ENCODE peak calls at places on chromosomes 5 and 9, in nine cellular contexts. One of them, this sample, is unnamed.

GRCh38 chr9:136588663-136589464 is 43.0 kb upstream of the NOTCH1 start:
- DNase-seq in endothelial cell of umbilical vein: no peak
- DNase-seq in PC-9: no peak
- DNase-seq in keratinocyte: no peak
- DNase-seq in tibial nerve: no peak
- DNase-seq in adrenal gland: no peak
- DNase-seq in PC-3: no peak
- DNase-seq in tibial artery: no peak
- DNase-seq in OCI-LY7: no peak
- DNase-seq in this sample: no peak

GRCh38 chr9:120402741-120403542 is 177.0 kb downstream of the CDK5RAP2 start:
- DNase-seq in endothelial cell of umbilical vein: no peak
- DNase-seq in PC-9: peak; percentile 82
- DNase-seq in keratinocyte: peak; percentile 19
- DNase-seq in tibial nerve: no peak
- DNase-seq in adrenal gland: peak; percentile 42
- DNase-seq in PC-3: peak; percentile 73
- DNase-seq in tibial artery: no peak
- DNase-seq in OCI-LY7: no peak
- DNase-seq in this sample: no peak

GRCh38 chr9:89885156-89885555 is 280.3 kb downstream of the GADD45G start:
- DNase-seq in endothelial cell of umbilical vein: no peak
- DNase-seq in PC-9: no peak
- DNase-seq in keratinocyte: no peak
- DNase-seq in tibial nerve: no peak
- DNase-seq in adrenal gland: no peak
- DNase-seq in PC-3: no peak
- DNase-seq in tibial artery: no peak
- DNase-seq in OCI-LY7: no peak
- DNase-seq in this sample: no peak

GRCh38 chr5:36457511-36458260 is 148.7 kb upstream of the SLC1A3 start:
- DNase-seq in endothelial cell of umbilical vein: no peak
- DNase-seq in PC-9: peak; percentile 78
- DNase-seq in keratinocyte: no peak
- DNase-seq in tibial nerve: no peak
- DNase-seq in adrenal gland: no peak
- DNase-seq in PC-3: peak; percentile 76
- DNase-seq in tibial artery: no peak
- DNase-seq in OCI-LY7: no peak
- DNase-seq in this sample: no peak

GRCh38 chr9:136527721-136528710 is 17.8 kb downstream of the NOTCH1 start:
- DNase-seq in endothelial cell of umbilical vein: no peak
- DNase-seq in PC-9: no peak
- DNase-seq in keratinocyte: no peak
- DNase-seq in tibial nerve: no peak
- DNase-seq in adrenal gland: no peak
- DNase-seq in PC-3: no peak
- DNase-seq in tibial artery: no peak
- DNase-seq in OCI-LY7: no peak
- DNase-seq in this sample: no peak

GRCh38 chr5:125032286-125032685 is 285.8 kb upstream of the ZNF608 start:
- DNase-seq in endothelial cell of umbilical vein: no peak
- DNase-seq in PC-9: peak; percentile 59
- DNase-seq in keratinocyte: no peak
- DNase-seq in tibial nerve: no peak
- DNase-seq in adrenal gland: no peak
- DNase-seq in PC-3: peak; percentile 29
- DNase-seq in tibial artery: no peak
- DNase-seq in OCI-LY7: no peak
- DNase-seq in this sample: no peak

GRCh38 chr9:98795295-98795955 is 930 bp downstream of the ANKS6 start:
- DNase-seq in endothelial cell of umbilical vein: no peak
- DNase-seq in PC-9: no peak
- DNase-seq in keratinocyte: no peak
- DNase-seq in tibial nerve: no peak
- DNase-seq in adrenal gland: no peak
- DNase-seq in PC-3: no peak
- DNase-seq in tibial artery: no peak
- DNase-seq in OCI-LY7: no peak
- DNase-seq in this sample: peak; percentile 13

GRCh38 chr9:134624119-134624826 is 17.3 kb upstream of the COL5A1 start:
- DNase-seq in endothelial cell of umbilical vein: no peak
- DNase-seq in PC-9: no peak
- DNase-seq in keratinocyte: no peak
- DNase-seq in tibial nerve: no peak
- DNase-seq in adrenal gland: peak; percentile 6
- DNase-seq in PC-3: no peak
- DNase-seq in tibial artery: peak; percentile 64
- DNase-seq in OCI-LY7: no peak
- DNase-seq in this sample: no peak

GRCh38 chr9:94097788-94098413 is 13.6 kb downstream of the PTPDC1 start:
- DNase-seq in endothelial cell of umbilical vein: no peak
- DNase-seq in PC-9: no peak
- DNase-seq in keratinocyte: peak; percentile 69
- DNase-seq in tibial nerve: no peak
- DNase-seq in adrenal gland: no peak
- DNase-seq in PC-3: peak; percentile 82
- DNase-seq in tibial artery: no peak
- DNase-seq in OCI-LY7: no peak
- DNase-seq in this sample: no peak

GRCh38 chr5:156486394-156487238 is 159.7 kb downstream of the SGCD start:
- DNase-seq in endothelial cell of umbilical vein: no peak
- DNase-seq in PC-9: no peak
- DNase-seq in keratinocyte: no peak
- DNase-seq in tibial nerve: no peak
- DNase-seq in adrenal gland: no peak
- DNase-seq in PC-3: no peak
- DNase-seq in tibial artery: no peak
- DNase-seq in OCI-LY7: no peak
- DNase-seq in this sample: no peak

GRCh38 chr5:20694121-20694520 is 706.1 kb upstream of the CDH18 start:
- DNase-seq in endothelial cell of umbilical vein: no peak
- DNase-seq in PC-9: no peak
- DNase-seq in keratinocyte: no peak
- DNase-seq in tibial nerve: no peak
- DNase-seq in adrenal gland: no peak
- DNase-seq in PC-3: no peak
- DNase-seq in tibial artery: no peak
- DNase-seq in OCI-LY7: no peak
- DNase-seq in this sample: no peak

GRCh38 chr9:100408541-100409175 is 18.3 kb upstream of the MSANTD3 start:
- DNase-seq in endothelial cell of umbilical vein: no peak
- DNase-seq in PC-9: no peak
- DNase-seq in keratinocyte: no peak
- DNase-seq in tibial nerve: no peak
- DNase-seq in adrenal gland: no peak
- DNase-seq in PC-3: no peak
- DNase-seq in tibial artery: no peak
- DNase-seq in OCI-LY7: peak; percentile 8
- DNase-seq in this sample: no peak

GRCh38 chr5:159049844-159050318 is 49.8 kb downstream of the EBF1 start:
- DNase-seq in endothelial cell of umbilical vein: peak; percentile 33
- DNase-seq in PC-9: no peak
- DNase-seq in keratinocyte: no peak
- DNase-seq in tibial nerve: no peak
- DNase-seq in adrenal gland: no peak
- DNase-seq in PC-3: peak; percentile 33
- DNase-seq in tibial artery: no peak
- DNase-seq in OCI-LY7: peak; percentile 51
- DNase-seq in this sample: no peak

GRCh38 chr5:159050408-159051091 is 49.2 kb downstream of the EBF1 start:
- DNase-seq in endothelial cell of umbilical vein: no peak
- DNase-seq in PC-9: no peak
- DNase-seq in keratinocyte: no peak
- DNase-seq in tibial nerve: no peak
- DNase-seq in adrenal gland: no peak
- DNase-seq in PC-3: peak; percentile 17
- DNase-seq in tibial artery: no peak
- DNase-seq in OCI-LY7: peak; percentile 51
- DNase-seq in this sample: no peak

GRCh38 chr5:159047081-159047480 is 52.6 kb downstream of the EBF1 start:
- DNase-seq in endothelial cell of umbilical vein: no peak
- DNase-seq in PC-9: no peak
- DNase-seq in keratinocyte: no peak
- DNase-seq in tibial nerve: no peak
- DNase-seq in adrenal gland: no peak
- DNase-seq in PC-3: no peak
- DNase-seq in tibial artery: no peak
- DNase-seq in OCI-LY7: no peak
- DNase-seq in this sample: no peak

GRCh38 chr5:159045165-159045811 is 54.4 kb downstream of the EBF1 start:
- DNase-seq in endothelial cell of umbilical vein: no peak
- DNase-seq in PC-9: no peak
- DNase-seq in keratinocyte: no peak
- DNase-seq in tibial nerve: no peak
- DNase-seq in adrenal gland: no peak
- DNase-seq in PC-3: no peak
- DNase-seq in tibial artery: no peak
- DNase-seq in OCI-LY7: no peak
- DNase-seq in this sample: no peak

DNA sequence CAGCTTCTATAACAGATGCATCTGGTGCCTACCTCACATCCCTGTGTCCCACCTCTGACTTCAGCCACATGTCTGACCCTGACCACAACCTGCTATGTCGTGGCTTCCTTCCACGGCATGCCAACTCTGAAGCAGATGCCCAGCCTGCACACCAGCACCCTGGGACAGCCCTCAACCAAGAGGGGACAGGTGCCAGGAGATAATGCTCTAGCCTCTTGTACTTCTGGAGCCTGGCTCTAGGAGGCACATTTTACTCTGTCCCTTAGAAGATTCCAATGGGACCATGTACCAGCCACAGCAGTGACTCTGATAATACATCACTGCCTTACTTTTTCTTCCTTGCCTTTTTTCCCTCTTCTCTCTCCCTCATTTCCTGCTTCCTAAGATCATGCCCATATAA is 51.4 kb downstream of the EBF1 start:
- DNase-seq in endothelial cell of umbilical vein: no peak
- DNase-seq in PC-9: no peak
- DNase-seq in keratinocyte: no peak
- DNase-seq in tibial nerve: no peak
- DNase-seq in adrenal gland: no peak
- DNase-seq in PC-3: no peak
- DNase-seq in tibial artery: no peak
- DNase-seq in OCI-LY7: no peak
- DNase-seq in this sample: no peak
- H3K4me1 ChIP-seq in endothelial cell of umbilical vein: no peaks in the 10 kb centered on the region
- H3K4me1 ChIP-seq in PC-9: no peaks in the 10 kb centered on the region
- H3K4me1 ChIP-seq in keratinocyte: no peaks in the 10 kb centered on the region
- H3K4me1 ChIP-seq in tibial nerve: peaks cover 15% of the 10 kb centered on the region
- H3K4me1 ChIP-seq in adrenal gland: no peaks in the 10 kb centered on the region
- H3K4me1 ChIP-seq in PC-3: no peaks in the 10 kb centered on the region
- H3K4me1 ChIP-seq in tibial artery: no peaks in the 10 kb centered on the region
- H3K4me1 ChIP-seq in OCI-LY7: peaks cover 86% of the 10 kb centered on the region
- H3K4me1 ChIP-seq in this sample: no peaks in the 10 kb centered on the region

GRCh38 chr5:121967187-121967586 is 5.4 kb downstream of the SRFBP1 start:
- DNase-seq in endothelial cell of umbilical vein: peak; percentile 73
- DNase-seq in PC-9: no peak
- DNase-seq in keratinocyte: no peak
- DNase-seq in tibial nerve: no peak
- DNase-seq in adrenal gland: no peak
- DNase-seq in PC-3: peak; percentile 33
- DNase-seq in tibial artery: no peak
- DNase-seq in OCI-LY7: no peak
- DNase-seq in this sample: no peak
- TF ChIP-seq CTCF in endothelial cell of umbilical vein: peak; percentile 12
- TF ChIP-seq CTCF in PC-9: peak; percentile 53
- TF ChIP-seq CTCF in keratinocyte: no peak
- TF ChIP-seq CTCF in tibial nerve: peak; percentile 6
- TF ChIP-seq CTCF in adrenal gland: peak; percentile 29
- TF ChIP-seq CTCF in PC-3: peak; percentile 58
- TF ChIP-seq CTCF in tibial artery: peak; percentile 36
- TF ChIP-seq CTCF in OCI-LY7: peak; percentile 59
- TF ChIP-seq CTCF in this sample: no peak

DNA sequence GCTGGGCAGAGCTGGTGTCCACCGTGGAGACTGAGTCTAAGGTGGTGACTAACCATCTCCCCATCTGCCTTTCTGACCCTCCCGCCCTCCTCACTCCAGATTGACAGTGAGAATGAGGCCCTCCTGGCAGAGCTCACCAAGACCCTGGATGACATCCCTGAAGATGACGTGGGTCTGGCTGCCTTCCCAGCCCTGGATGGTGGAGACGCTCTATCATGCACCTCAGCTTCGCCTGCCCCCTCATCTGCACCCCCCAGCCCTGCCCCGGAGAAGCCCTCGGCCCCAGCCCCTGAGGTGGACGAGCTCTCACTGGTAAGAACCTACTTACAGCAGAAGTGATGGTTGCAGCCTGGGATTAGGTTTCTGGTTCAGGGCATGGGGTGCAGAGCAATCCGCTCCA is 96.5 kb downstream of the PPARGC1B start:
- DNase-seq in endothelial cell of umbilical vein: no peak
- DNase-seq in PC-9: no peak
- DNase-seq in keratinocyte: no peak
- DNase-seq in tibial nerve: no peak
- DNase-seq in adrenal gland: no peak
- DNase-seq in PC-3: no peak
- DNase-seq in tibial artery: no peak
- DNase-seq in OCI-LY7: no peak
- DNase-seq in this sample: no peak
- H3K4me1 ChIP-seq in endothelial cell of umbilical vein: no peaks in the 10 kb centered on the region
- H3K4me1 ChIP-seq in PC-9: no peaks in the 10 kb centered on the region
- H3K4me1 ChIP-seq in keratinocyte: peaks cover 9% of the 10 kb centered on the region
- H3K4me1 ChIP-seq in tibial nerve: peaks cover 5% of the 10 kb centered on the region
- H3K4me1 ChIP-seq in adrenal gland: no peaks in the 10 kb centered on the region
- H3K4me1 ChIP-seq in PC-3: no peaks in the 10 kb centered on the region
- H3K4me1 ChIP-seq in tibial artery: no peaks in the 10 kb centered on the region
- H3K4me1 ChIP-seq in OCI-LY7: peaks cover 3% of the 10 kb centered on the region
- H3K4me1 ChIP-seq in this sample: no peaks in the 10 kb centered on the region

GRCh38 chr5:138366556-138367382 is 14.3 kb downstream of the KDM3B start:
- DNase-seq in endothelial cell of umbilical vein: no peak
- DNase-seq in PC-9: no peak
- DNase-seq in keratinocyte: no peak
- DNase-seq in tibial nerve: no peak
- DNase-seq in adrenal gland: no peak
- DNase-seq in PC-3: no peak
- DNase-seq in tibial artery: no peak
- DNase-seq in OCI-LY7: no peak
- DNase-seq in this sample: no peak
- TF ChIP-seq CTCF in endothelial cell of umbilical vein: no peak
- TF ChIP-seq CTCF in PC-9: no peak
- TF ChIP-seq CTCF in keratinocyte: no peak
- TF ChIP-seq CTCF in tibial nerve: no peak
- TF ChIP-seq CTCF in adrenal gland: no peak
- TF ChIP-seq CTCF in PC-3: no peak
- TF ChIP-seq CTCF in tibial artery: no peak
- TF ChIP-seq CTCF in OCI-LY7: no peak
- TF ChIP-seq CTCF in this sample: no peak